ENCODE peak calls at places on chromosome 18, in five cellular contexts. M is tibial nerve, E is A549, Z is stomach, J is K562. K is an unnamed sample.

GRCh38 chr18:73785276-73785675 is 362.4 kb downstream of the FBXO15 start:
- DNase-seq in J (no peak), E (no peak), Z (no peak), M (no peak), K (no peak)

GRCh38 chr18:8091042-8091441 is 518.2 kb upstream of the RAB12 start:
- DNase-seq in J (no peak), M (no peak), Z (no peak), E (no peak), K (no peak)

GRCh38 chr18:10145523-10145922 is 231.7 kb downstream of the VAPA start:
- DNase-seq in Z (no peak), M (no peak), J (no peak), E (no peak), K (no peak)

GRCh38 chr18:58792086-58792485 is 72.6 kb upstream of the ZNF532 start:
- DNase-seq in M (no peak), Z (peak; percentile 33), J (no peak), E (no peak), K (no peak)

GRCh38 chr18:31983020-31983419 is 35.6 kb upstream of the RNF125 start:
- DNase-seq in E (no peak), M (no peak), Z (peak; percentile 28), J (no peak), K (no peak)

GRCh38 chr18:649341-649740 is 8.1 kb upstream of the TYMS start:
- DNase-seq in M (no peak), Z (no peak), J (no peak), E (peak; percentile 34), K (no peak)

GRCh38 chr18:13447621-13448020 is 229.1 kb downstream of the LDLRAD4 start:
- DNase-seq in Z (no peak), J (no peak), M (no peak), E (peak; percentile 70), K (no peak)

GRCh38 chr18:31684279-31685096 is at the start of gene B4GALT6:
- DNase-seq in M (no peak), J (peak; percentile 16), Z (no peak), E (peak; percentile 47), K (peak; percentile 88)

GRCh38 chr18:8865934-8866333 is 160.6 kb downstream of the MTCL1 start:
- DNase-seq in Z (no peak), M (no peak), J (peak; percentile 64), E (no peak), K (no peak)

GRCh38 chr18:23662309-23663263 is at the start of gene ANKRD29:
- DNase-seq in E (peak; percentile 36), J (no peak), M (no peak), Z (peak; percentile 51), K (peak; percentile 93)

DNA sequence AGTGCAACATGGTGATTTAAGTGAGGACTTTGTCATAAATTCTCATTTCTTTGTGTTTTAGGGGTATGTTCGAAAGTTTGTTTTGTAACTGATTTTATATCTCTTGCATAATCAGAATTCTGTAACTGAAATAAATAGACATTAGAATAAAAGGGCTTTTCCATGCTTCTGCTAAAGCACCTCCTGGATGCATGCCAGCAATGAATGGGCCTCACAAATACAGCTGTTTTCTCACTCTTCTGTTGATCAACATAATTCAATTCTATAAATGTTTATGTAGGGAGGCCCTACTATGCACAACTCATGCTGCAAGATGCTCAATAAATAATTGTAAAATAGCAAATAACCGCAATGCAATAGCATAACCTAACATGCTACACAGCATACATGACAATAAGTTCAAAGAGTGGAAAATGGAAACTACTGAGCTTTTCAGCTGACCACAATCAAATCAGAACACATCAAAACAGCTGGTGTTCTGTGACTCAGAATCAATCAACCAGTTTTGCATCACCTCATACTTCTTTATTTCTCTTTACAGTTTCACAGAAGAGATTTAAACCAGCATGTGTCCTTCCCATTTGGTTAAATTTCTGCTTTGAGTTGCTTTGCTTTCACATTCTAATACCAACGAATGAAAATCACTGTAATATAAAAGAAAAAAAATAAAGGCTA is 11.0 kb downstream of the CDH7 start:
- DNase-seq in Z (no peak), J (no peak), M (no peak), E (no peak), K (no peak)
- TF ChIP-seq EP300 in Z (no peak), J (no peak), M (no peak), E (no peak), K (no peak)

GRCh38 chr18:71001597-71001996 is 712.8 kb downstream of the SOCS6 start:
- DNase-seq in Z (no peak), E (no peak), M (no peak), J (no peak), K (no peak)
- TF ChIP-seq EP300 in Z (no peak), E (no peak), M (no peak), J (no peak), K (no peak)

GRCh38 chr18:44497294-44497693 is 183.4 kb upstream of the SETBP1 start:
- DNase-seq in J (no peak), M (no peak), E (no peak), Z (no peak), K (no peak)
- TF ChIP-seq EP300 in J (no peak), M (no peak), E (no peak), Z (no peak), K (no peak)

GRCh38 chr18:48116017-48116416 is 185.6 kb upstream of the SMAD2 start:
- DNase-seq in J (no peak), E (no peak), Z (no peak), M (no peak), K (no peak)
- TF ChIP-seq EP300 in J (no peak), E (no peak), Z (no peak), M (no peak), K (no peak)

GRCh38 chr18:43914017-43914416 is 636.7 kb upstream of the SYT4 start:
- DNase-seq in E (no peak), J (no peak), M (no peak), Z (no peak), K (no peak)
- TF ChIP-seq EP300 in E (no peak), J (no peak), M (no peak), Z (no peak), K (no peak)

GRCh38 chr18:54774971-54775665 is 53.2 kb upstream of the RAB27B start:
- DNase-seq in E (no peak), Z (no peak), M (no peak), J (no peak), K (no peak)

GRCh38 chr18:54777989-54778388 is 50.3 kb upstream of the RAB27B start:
- DNase-seq in Z (no peak), M (no peak), E (no peak), J (no peak), K (no peak)

GRCh38 chr18:54775686-54776085 is 52.6 kb upstream of the RAB27B start:
- DNase-seq in E (peak; percentile 84), J (peak; percentile 13), M (no peak), Z (peak; percentile 40), K (no peak)

GRCh38 chr18:54777118-54777791 is 51.0 kb upstream of the RAB27B start:
- DNase-seq in M (no peak), Z (no peak), J (no peak), E (peak; percentile 26), K (no peak)

GRCh38 chr18:54776282-54776977 is 51.8 kb upstream of the RAB27B start:
- DNase-seq in J (no peak), Z (no peak), M (no peak), E (peak; percentile 92), K (peak; percentile 38)
- TF ChIP-seq EP300 in J (no peak), Z (no peak), M (no peak), E (peak; percentile 83), K (no peak)

K was measured in upper lobe of left lung.